ENCODE peak calls at places on chromosomes 2 and 18, in seven cellular contexts. One of them, this sample, is unnamed.
A peak's percentile ranks its signal among the peaks of the same experiment; 100 is the strongest.

GRCh38 chr2:172094319-172095145 is 8.2 kb downstream of the DLX2 start:
- DNase-seq in CD8-positive, alpha-beta T cell: no peak
- DNase-seq in brain microvascular endothelial cell: no peak
- DNase-seq in AG10803: no peak
- DNase-seq in tibial nerve: no peak
- DNase-seq in BJ: no peak
- DNase-seq in HepG2: no peak
- DNase-seq in this sample: peak; percentile 82

GRCh38 chr2:41395692-41396091 is 652.1 kb upstream of the PKDCC start:
- DNase-seq in tibial nerve: no peak
- DNase-seq in AG10803: no peak
- DNase-seq in HepG2: no peak
- DNase-seq in CD8-positive, alpha-beta T cell: no peak
- DNase-seq in brain microvascular endothelial cell: no peak
- DNase-seq in BJ: no peak
- DNase-seq in this sample: no peak

GRCh38 chr18:23512641-23513040 is 9.3 kb downstream of the RMC1 start:
- DNase-seq in tibial nerve: no peak
- DNase-seq in BJ: no peak
- DNase-seq in AG10803: no peak
- DNase-seq in HepG2: no peak
- DNase-seq in CD8-positive, alpha-beta T cell: no peak
- DNase-seq in brain microvascular endothelial cell: no peak
- DNase-seq in this sample: no peak

GRCh38 chr2:202064206-202064880 is 8.7 kb upstream of the KIAA2012 start:
- DNase-seq in HepG2: no peak
- DNase-seq in BJ: peak; percentile 55
- DNase-seq in tibial nerve: no peak
- DNase-seq in brain microvascular endothelial cell: peak; percentile 96
- DNase-seq in AG10803: peak; percentile 84
- DNase-seq in CD8-positive, alpha-beta T cell: no peak
- DNase-seq in this sample: peak; percentile 95

GRCh38 chr2:126653102-126653501 is 2.9 kb upstream of the GYPC start:
- DNase-seq in tibial nerve: no peak
- DNase-seq in HepG2: no peak
- DNase-seq in AG10803: no peak
- DNase-seq in CD8-positive, alpha-beta T cell: no peak
- DNase-seq in BJ: no peak
- DNase-seq in brain microvascular endothelial cell: no peak
- DNase-seq in this sample: no peak

GRCh38 chr2:28048341-28048740 is 157.8 kb downstream of the BABAM2 start:
- DNase-seq in BJ: no peak
- DNase-seq in AG10803: no peak
- DNase-seq in HepG2: no peak
- DNase-seq in brain microvascular endothelial cell: no peak
- DNase-seq in CD8-positive, alpha-beta T cell: no peak
- DNase-seq in tibial nerve: no peak
- DNase-seq in this sample: no peak

GRCh38 chr2:51880153-51880552 is 848.2 kb upstream of the NRXN1 start:
- DNase-seq in AG10803: no peak
- DNase-seq in brain microvascular endothelial cell: no peak
- DNase-seq in BJ: no peak
- DNase-seq in CD8-positive, alpha-beta T cell: no peak
- DNase-seq in HepG2: no peak
- DNase-seq in tibial nerve: no peak
- DNase-seq in this sample: no peak

GRCh38 chr18:51447351-51447896 is 249.9 kb upstream of the MEX3C start:
- DNase-seq in BJ: no peak
- DNase-seq in tibial nerve: no peak
- DNase-seq in HepG2: no peak
- DNase-seq in CD8-positive, alpha-beta T cell: no peak
- DNase-seq in brain microvascular endothelial cell: no peak
- DNase-seq in AG10803: no peak
- DNase-seq in this sample: no peak

GRCh38 chr2:149166958-149167810 is 128.7 kb downstream of the LYPD6B start:
- DNase-seq in CD8-positive, alpha-beta T cell: peak; percentile 51
- DNase-seq in BJ: no peak
- DNase-seq in brain microvascular endothelial cell: no peak
- DNase-seq in HepG2: no peak
- DNase-seq in AG10803: peak; percentile 48
- DNase-seq in tibial nerve: no peak
- DNase-seq in this sample: no peak

GRCh38 chr2:238963970-238964331 is 116.1 kb downstream of the TWIST2 start:
- DNase-seq in AG10803: no peak
- DNase-seq in CD8-positive, alpha-beta T cell: peak; percentile 4
- DNase-seq in tibial nerve: no peak
- DNase-seq in brain microvascular endothelial cell: no peak
- DNase-seq in BJ: no peak
- DNase-seq in HepG2: no peak
- DNase-seq in this sample: no peak

GRCh38 chr18:70698574-70698973 is 409.7 kb downstream of the SOCS6 start:
- DNase-seq in tibial nerve: no peak
- DNase-seq in AG10803: no peak
- DNase-seq in BJ: no peak
- DNase-seq in HepG2: peak; percentile 6
- DNase-seq in brain microvascular endothelial cell: no peak
- DNase-seq in CD8-positive, alpha-beta T cell: no peak
- DNase-seq in this sample: no peak

GRCh38 chr18:35582899-35583558 is 1.5 kb downstream of the GALNT1 start:
- DNase-seq in brain microvascular endothelial cell: peak; percentile 59
- DNase-seq in HepG2: peak; percentile 55
- DNase-seq in AG10803: no peak
- DNase-seq in BJ: no peak
- DNase-seq in CD8-positive, alpha-beta T cell: no peak
- DNase-seq in tibial nerve: no peak
- DNase-seq in this sample: peak; percentile 53

GRCh38 chr2:240226672-240227537 is 86.4 kb upstream of the OTOS start:
- DNase-seq in HepG2: no peak
- DNase-seq in tibial nerve: no peak
- DNase-seq in AG10803: no peak
- DNase-seq in CD8-positive, alpha-beta T cell: peak; percentile 7
- DNase-seq in BJ: no peak
- DNase-seq in brain microvascular endothelial cell: no peak
- DNase-seq in this sample: no peak

GRCh38 chr2:3522851-3523481 is 3.6 kb upstream of the ADI1 start:
- DNase-seq in BJ: no peak
- DNase-seq in HepG2: peak; percentile 60
- DNase-seq in tibial nerve: no peak
- DNase-seq in AG10803: peak; percentile 87
- DNase-seq in brain microvascular endothelial cell: no peak
- DNase-seq in CD8-positive, alpha-beta T cell: no peak
- DNase-seq in this sample: no peak

GRCh38 chr2:11677146-11678055 is 7.4 kb upstream of the NTSR2 start:
- DNase-seq in HepG2: no peak
- DNase-seq in tibial nerve: no peak
- DNase-seq in AG10803: no peak
- DNase-seq in CD8-positive, alpha-beta T cell: no peak
- DNase-seq in BJ: no peak
- DNase-seq in brain microvascular endothelial cell: no peak
- DNase-seq in this sample: no peak

GRCh38 chr18:3103576-3103975 is 90.6 kb upstream of the LPIN2 start:
- DNase-seq in HepG2: no peak
- DNase-seq in AG10803: peak; percentile 34
- DNase-seq in BJ: no peak
- DNase-seq in tibial nerve: no peak
- DNase-seq in brain microvascular endothelial cell: no peak
- DNase-seq in CD8-positive, alpha-beta T cell: no peak
- DNase-seq in this sample: peak; percentile 59

GRCh38 chr2:240441326-240441992 is 6.0 kb downstream of the GPC1 start:
- DNase-seq in BJ: no peak
- DNase-seq in brain microvascular endothelial cell: no peak
- DNase-seq in CD8-positive, alpha-beta T cell: no peak
- DNase-seq in AG10803: no peak
- DNase-seq in tibial nerve: no peak
- DNase-seq in HepG2: no peak
- DNase-seq in this sample: no peak

GRCh38 chr18:52340466-52341378 is 725 bp downstream of the DCC start:
- DNase-seq in AG10803: no peak
- DNase-seq in BJ: no peak
- DNase-seq in HepG2: no peak
- DNase-seq in tibial nerve: no peak
- DNase-seq in CD8-positive, alpha-beta T cell: no peak
- DNase-seq in brain microvascular endothelial cell: no peak
- DNase-seq in this sample: peak; percentile 37

GRCh38 chr2:43082111-43082877 is 144.1 kb downstream of the ZFP36L2 start:
- DNase-seq in CD8-positive, alpha-beta T cell: no peak
- DNase-seq in AG10803: peak; percentile 94
- DNase-seq in tibial nerve: no peak
- DNase-seq in HepG2: no peak
- DNase-seq in BJ: peak; percentile 70
- DNase-seq in brain microvascular endothelial cell: peak; percentile 91
- DNase-seq in this sample: peak; percentile 64

GRCh38 chr2:191659198-191659597 is 18.7 kb upstream of the NABP1 start:
- DNase-seq in brain microvascular endothelial cell: no peak
- DNase-seq in CD8-positive, alpha-beta T cell: no peak
- DNase-seq in BJ: no peak
- DNase-seq in AG10803: no peak
- DNase-seq in tibial nerve: no peak
- DNase-seq in HepG2: no peak
- DNase-seq in this sample: no peak

GRCh38 chr18:34977787-34978532 is 63.3 kb upstream of the MAPRE2 start:
- DNase-seq in BJ: no peak
- DNase-seq in AG10803: no peak
- DNase-seq in CD8-positive, alpha-beta T cell: peak; percentile 52
- DNase-seq in brain microvascular endothelial cell: peak; percentile 31
- DNase-seq in HepG2: no peak
- DNase-seq in tibial nerve: no peak
- DNase-seq in this sample: peak; percentile 49

DNA sequence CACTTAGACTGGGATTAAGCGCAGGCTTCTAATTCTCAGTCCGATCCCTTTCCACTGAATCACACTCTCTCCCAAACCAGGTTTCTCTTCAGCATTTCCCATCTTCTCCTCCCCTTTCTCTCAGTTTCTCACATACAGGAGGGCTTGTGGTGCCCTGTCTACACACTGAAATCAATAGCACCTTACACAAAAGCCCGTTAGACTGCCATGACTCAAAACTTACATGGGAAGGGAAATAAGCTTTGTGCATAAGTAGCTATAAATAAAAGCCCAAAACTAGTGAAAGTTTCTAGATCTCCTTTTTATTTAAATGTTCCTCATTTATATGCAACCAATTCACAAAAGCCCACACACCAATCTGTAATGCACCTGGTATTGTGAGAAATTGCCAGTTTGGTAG is 318.4 kb downstream of the TXNL1 start:
- DNase-seq in brain microvascular endothelial cell: no peak
- DNase-seq in HepG2: no peak
- DNase-seq in CD8-positive, alpha-beta T cell: no peak
- DNase-seq in BJ: no peak
- DNase-seq in AG10803: no peak
- DNase-seq in tibial nerve: no peak
- DNase-seq in this sample: no peak
- TF ChIP-seq CTCF in brain microvascular endothelial cell: no peak
- TF ChIP-seq CTCF in HepG2: no peak
- TF ChIP-seq CTCF in CD8-positive, alpha-beta T cell: no peak
- TF ChIP-seq CTCF in BJ: no peak
- TF ChIP-seq CTCF in AG10803: no peak
- TF ChIP-seq CTCF in tibial nerve: no peak
- TF ChIP-seq CTCF in this sample: no peak

DNA sequence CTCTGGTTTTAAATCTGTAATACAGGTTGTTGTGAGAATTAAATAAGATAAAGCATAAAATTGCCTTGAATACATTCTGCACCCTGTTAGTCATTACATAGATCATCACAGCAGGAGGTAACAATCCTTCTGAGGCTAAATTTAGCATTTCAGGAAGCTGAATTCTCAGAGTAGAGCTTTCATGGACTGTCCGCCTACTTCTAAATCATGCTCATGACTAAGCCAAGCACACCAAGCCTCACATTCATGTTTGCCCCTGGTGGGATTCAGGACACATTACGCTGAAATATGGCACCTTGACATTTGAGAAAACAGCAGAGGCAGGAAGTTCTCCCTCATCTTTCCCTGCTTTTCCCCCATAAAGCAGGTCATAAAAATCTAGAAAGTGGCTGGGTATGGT is 16.6 kb upstream of the PIK3C3 start:
- DNase-seq in tibial nerve: no peak
- DNase-seq in brain microvascular endothelial cell: peak; percentile 94
- DNase-seq in CD8-positive, alpha-beta T cell: no peak
- DNase-seq in BJ: peak; percentile 78
- DNase-seq in AG10803: peak; percentile 91
- DNase-seq in HepG2: no peak
- DNase-seq in this sample: peak; percentile 89
- TF ChIP-seq CTCF in tibial nerve: no peak
- TF ChIP-seq CTCF in brain microvascular endothelial cell: peak; percentile 56
- TF ChIP-seq CTCF in CD8-positive, alpha-beta T cell: no peak
- TF ChIP-seq CTCF in BJ: peak; percentile 21
- TF ChIP-seq CTCF in AG10803: peak; percentile 51
- TF ChIP-seq CTCF in HepG2: no peak
- TF ChIP-seq CTCF in this sample: peak; percentile 12

GRCh38 chr2:223251656-223252229 is 199.8 kb downstream of the KCNE4 start:
- DNase-seq in CD8-positive, alpha-beta T cell: no peak
- DNase-seq in brain microvascular endothelial cell: no peak
- DNase-seq in HepG2: no peak
- DNase-seq in BJ: peak; percentile 26
- DNase-seq in tibial nerve: no peak
- DNase-seq in AG10803: no peak
- DNase-seq in this sample: no peak

GRCh38 chr2:223243233-223243632 is 191.2 kb downstream of the KCNE4 start:
- DNase-seq in HepG2: no peak
- DNase-seq in CD8-positive, alpha-beta T cell: no peak
- DNase-seq in AG10803: no peak
- DNase-seq in tibial nerve: no peak
- DNase-seq in BJ: no peak
- DNase-seq in brain microvascular endothelial cell: no peak
- DNase-seq in this sample: no peak

GRCh38 chr2:223247136-223247535 is 195.1 kb downstream of the KCNE4 start:
- DNase-seq in brain microvascular endothelial cell: peak; percentile 33
- DNase-seq in HepG2: peak; percentile 28
- DNase-seq in AG10803: peak; percentile 51
- DNase-seq in tibial nerve: no peak
- DNase-seq in BJ: no peak
- DNase-seq in CD8-positive, alpha-beta T cell: no peak
- DNase-seq in this sample: peak; percentile 73
- TF ChIP-seq CTCF in brain microvascular endothelial cell: peak; percentile 80
- TF ChIP-seq CTCF in HepG2: peak; percentile 35
- TF ChIP-seq CTCF in AG10803: peak; percentile 65
- TF ChIP-seq CTCF in tibial nerve: peak; percentile 16
- TF ChIP-seq CTCF in BJ: peak; percentile 61
- TF ChIP-seq CTCF in CD8-positive, alpha-beta T cell: no peak
- TF ChIP-seq CTCF in this sample: peak; percentile 72

DNA sequence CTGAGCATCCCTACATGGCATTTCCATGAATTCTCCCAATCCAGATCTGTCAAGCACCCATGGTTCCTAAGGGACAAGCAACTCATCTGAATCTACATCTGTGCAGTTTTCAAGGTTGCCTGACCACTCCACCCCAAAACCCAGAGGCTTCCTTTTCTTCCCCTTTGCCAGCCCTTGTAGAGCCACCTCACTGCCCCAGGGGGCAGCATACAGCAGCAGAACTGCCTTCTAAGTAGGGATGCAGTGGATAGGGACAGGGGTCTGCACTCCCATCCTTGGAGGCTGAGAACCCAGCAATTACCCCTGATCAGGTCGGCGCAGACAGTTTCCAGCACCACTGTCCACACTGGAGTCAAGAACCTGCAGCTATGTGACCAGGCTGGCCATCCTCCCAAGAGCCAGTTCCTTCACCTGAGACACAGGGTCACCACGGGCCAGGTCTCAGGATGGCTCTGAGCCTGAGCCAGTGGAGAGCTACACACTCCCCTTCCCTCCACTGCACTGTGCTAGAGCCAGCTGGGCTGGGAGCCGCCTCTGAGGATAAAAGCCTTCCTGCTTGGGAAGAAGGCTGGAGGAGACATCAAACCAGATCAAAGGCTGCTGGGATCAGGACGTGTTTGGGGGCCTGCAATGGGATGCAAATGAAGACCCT is 283.1 kb downstream of the CELF4 start:
- DNase-seq in AG10803: no peak
- DNase-seq in brain microvascular endothelial cell: no peak
- DNase-seq in HepG2: peak; percentile 7
- DNase-seq in CD8-positive, alpha-beta T cell: no peak
- DNase-seq in BJ: no peak
- DNase-seq in tibial nerve: no peak
- DNase-seq in this sample: no peak
- TF ChIP-seq CTCF in AG10803: peak; percentile 36
- TF ChIP-seq CTCF in brain microvascular endothelial cell: peak; percentile 60
- TF ChIP-seq CTCF in HepG2: peak; percentile 52
- TF ChIP-seq CTCF in CD8-positive, alpha-beta T cell: no peak
- TF ChIP-seq CTCF in BJ: peak; percentile 44
- TF ChIP-seq CTCF in tibial nerve: no peak
- TF ChIP-seq CTCF in this sample: peak; percentile 41

This sample was measured in A673.